ENCODE peak calls at places on chromosomes 4 and X, in eight cellular contexts. One of them, this sample, is unnamed.

GRCh38 chr4:26197018-26197779 is 123.6 kb upstream of the RBPJ start:
- DNase-seq in tibial artery: no peak
- DNase-seq in heart left ventricle: no peak
- DNase-seq in transverse colon: peak
- DNase-seq in epithelial cell of proximal tubule: peak
- DNase-seq in foreskin fibroblast: peak
- DNase-seq in WERI-Rb-1: no peak
- DNase-seq in CD8-positive, alpha-beta memory T cell: peak
- DNase-seq in this sample: no peak

GRCh38 chr4:56728512-56728911 is 47.4 kb upstream of the HOPX start:
- DNase-seq in tibial artery: peak
- DNase-seq in heart left ventricle: peak
- DNase-seq in transverse colon: peak
- DNase-seq in epithelial cell of proximal tubule: no peak
- DNase-seq in foreskin fibroblast: peak
- DNase-seq in WERI-Rb-1: no peak
- DNase-seq in CD8-positive, alpha-beta memory T cell: no peak
- DNase-seq in this sample: no peak

GRCh38 chr4:28463184-28463690 is 1602.6 kb downstream of the STIM2 start:
- DNase-seq in tibial artery: no peak
- DNase-seq in heart left ventricle: no peak
- DNase-seq in transverse colon: no peak
- DNase-seq in epithelial cell of proximal tubule: no peak
- DNase-seq in foreskin fibroblast: no peak
- DNase-seq in WERI-Rb-1: no peak
- DNase-seq in CD8-positive, alpha-beta memory T cell: no peak
- DNase-seq in this sample: no peak

GRCh38 chr4:54687887-54688841 is 30.4 kb downstream of the KIT start:
- DNase-seq in tibial artery: no peak
- DNase-seq in heart left ventricle: no peak
- DNase-seq in transverse colon: no peak
- DNase-seq in epithelial cell of proximal tubule: no peak
- DNase-seq in foreskin fibroblast: no peak
- DNase-seq in WERI-Rb-1: no peak
- DNase-seq in CD8-positive, alpha-beta memory T cell: no peak
- DNase-seq in this sample: no peak

GRCh38 chr4:38013461-38014366 is 53.5 kb downstream of the PTTG2 start:
- DNase-seq in tibial artery: peak
- DNase-seq in heart left ventricle: peak
- DNase-seq in transverse colon: no peak
- DNase-seq in epithelial cell of proximal tubule: no peak
- DNase-seq in foreskin fibroblast: no peak
- DNase-seq in WERI-Rb-1: no peak
- DNase-seq in CD8-positive, alpha-beta memory T cell: no peak
- DNase-seq in this sample: no peak

GRCh38 chr4:56979674-56980073 is 978 bp downstream of the POLR2B start:
- DNase-seq in tibial artery: no peak
- DNase-seq in heart left ventricle: no peak
- DNase-seq in transverse colon: peak
- DNase-seq in epithelial cell of proximal tubule: no peak
- DNase-seq in foreskin fibroblast: no peak
- DNase-seq in WERI-Rb-1: peak
- DNase-seq in CD8-positive, alpha-beta memory T cell: peak
- DNase-seq in this sample: peak

GRCh38 chr4:166460769-166461550 is 587.9 kb downstream of the TLL1 start:
- DNase-seq in tibial artery: no peak
- DNase-seq in heart left ventricle: no peak
- DNase-seq in transverse colon: no peak
- DNase-seq in epithelial cell of proximal tubule: no peak
- DNase-seq in foreskin fibroblast: peak
- DNase-seq in WERI-Rb-1: no peak
- DNase-seq in CD8-positive, alpha-beta memory T cell: no peak
- DNase-seq in this sample: no peak

GRCh38 chrX:30612250-30612655 is 34.7 kb upstream of the TASL start:
- DNase-seq in tibial artery: no peak
- DNase-seq in heart left ventricle: no peak
- DNase-seq in transverse colon: no peak
- DNase-seq in epithelial cell of proximal tubule: no peak
- DNase-seq in foreskin fibroblast: no peak
- DNase-seq in WERI-Rb-1: no peak
- DNase-seq in CD8-positive, alpha-beta memory T cell: no peak
- DNase-seq in this sample: no peak

GRCh38 chr4:145795535-145795934 is 115.6 kb downstream of the C4orf51 start:
- DNase-seq in tibial artery: no peak
- DNase-seq in heart left ventricle: no peak
- DNase-seq in transverse colon: no peak
- DNase-seq in epithelial cell of proximal tubule: no peak
- DNase-seq in foreskin fibroblast: no peak
- DNase-seq in WERI-Rb-1: no peak
- DNase-seq in CD8-positive, alpha-beta memory T cell: no peak
- DNase-seq in this sample: no peak

GRCh38 chr4:29467044-29467717 is 1253.0 kb upstream of the PCDH7 start:
- DNase-seq in tibial artery: no peak
- DNase-seq in heart left ventricle: no peak
- DNase-seq in transverse colon: no peak
- DNase-seq in epithelial cell of proximal tubule: no peak
- DNase-seq in foreskin fibroblast: no peak
- DNase-seq in WERI-Rb-1: no peak
- DNase-seq in CD8-positive, alpha-beta memory T cell: no peak
- DNase-seq in this sample: no peak

GRCh38 chr4:10879411-10880110 is 195.0 kb upstream of the CLNK start:
- DNase-seq in tibial artery: no peak
- DNase-seq in heart left ventricle: no peak
- DNase-seq in transverse colon: no peak
- DNase-seq in epithelial cell of proximal tubule: no peak
- DNase-seq in foreskin fibroblast: peak
- DNase-seq in WERI-Rb-1: no peak
- DNase-seq in CD8-positive, alpha-beta memory T cell: no peak
- DNase-seq in this sample: no peak

GRCh38 chrX:103877571-103877970 is 45.5 kb upstream of the RAB9B start:
- DNase-seq in tibial artery: no peak
- DNase-seq in heart left ventricle: no peak
- DNase-seq in transverse colon: no peak
- DNase-seq in epithelial cell of proximal tubule: no peak
- DNase-seq in foreskin fibroblast: no peak
- DNase-seq in WERI-Rb-1: no peak
- DNase-seq in CD8-positive, alpha-beta memory T cell: no peak
- DNase-seq in this sample: no peak

GRCh38 chr4:138741778-138742377 is 273.7 kb upstream of the NOCT start:
- DNase-seq in tibial artery: no peak
- DNase-seq in heart left ventricle: no peak
- DNase-seq in transverse colon: no peak
- DNase-seq in epithelial cell of proximal tubule: no peak
- DNase-seq in foreskin fibroblast: no peak
- DNase-seq in WERI-Rb-1: no peak
- DNase-seq in CD8-positive, alpha-beta memory T cell: no peak
- DNase-seq in this sample: no peak

GRCh38 chr4:167826281-167826680 is 266.1 kb upstream of the ANXA10 start:
- DNase-seq in tibial artery: no peak
- DNase-seq in heart left ventricle: no peak
- DNase-seq in transverse colon: no peak
- DNase-seq in epithelial cell of proximal tubule: peak
- DNase-seq in foreskin fibroblast: peak
- DNase-seq in WERI-Rb-1: no peak
- DNase-seq in CD8-positive, alpha-beta memory T cell: no peak
- DNase-seq in this sample: no peak

GRCh38 chrX:21745756-21746155 is 12.2 kb downstream of the SMPX start:
- DNase-seq in tibial artery: peak
- DNase-seq in heart left ventricle: no peak
- DNase-seq in transverse colon: peak
- DNase-seq in epithelial cell of proximal tubule: no peak
- DNase-seq in foreskin fibroblast: no peak
- DNase-seq in WERI-Rb-1: peak
- DNase-seq in CD8-positive, alpha-beta memory T cell: peak
- DNase-seq in this sample: peak

GRCh38 chrX:31223817-31224216 is 152.0 kb upstream of the FTHL17 start:
- DNase-seq in tibial artery: no peak
- DNase-seq in heart left ventricle: no peak
- DNase-seq in transverse colon: no peak
- DNase-seq in epithelial cell of proximal tubule: no peak
- DNase-seq in foreskin fibroblast: peak
- DNase-seq in WERI-Rb-1: no peak
- DNase-seq in CD8-positive, alpha-beta memory T cell: no peak
- DNase-seq in this sample: no peak

GRCh38 chr4:94649381-94650128 is 108.2 kb upstream of the BMPR1B start:
- DNase-seq in tibial artery: no peak
- DNase-seq in heart left ventricle: no peak
- DNase-seq in transverse colon: no peak
- DNase-seq in epithelial cell of proximal tubule: no peak
- DNase-seq in foreskin fibroblast: peak
- DNase-seq in WERI-Rb-1: no peak
- DNase-seq in CD8-positive, alpha-beta memory T cell: no peak
- DNase-seq in this sample: no peak

GRCh38 chrX:131861088-131861787 is 161.9 kb upstream of the STK26 start:
- DNase-seq in tibial artery: no peak
- DNase-seq in heart left ventricle: no peak
- DNase-seq in transverse colon: no peak
- DNase-seq in epithelial cell of proximal tubule: no peak
- DNase-seq in foreskin fibroblast: no peak
- DNase-seq in WERI-Rb-1: no peak
- DNase-seq in CD8-positive, alpha-beta memory T cell: no peak
- DNase-seq in this sample: no peak

GRCh38 chr4:120723105-120723504 is 199.4 kb downstream of the PRDM5 start:
- DNase-seq in tibial artery: no peak
- DNase-seq in heart left ventricle: no peak
- DNase-seq in transverse colon: no peak
- DNase-seq in epithelial cell of proximal tubule: no peak
- DNase-seq in foreskin fibroblast: no peak
- DNase-seq in WERI-Rb-1: no peak
- DNase-seq in CD8-positive, alpha-beta memory T cell: no peak
- DNase-seq in this sample: peak

GRCh38 chr4:14529653-14530052 is 472.6 kb upstream of the CPEB2 start:
- DNase-seq in tibial artery: no peak
- DNase-seq in heart left ventricle: no peak
- DNase-seq in transverse colon: no peak
- DNase-seq in epithelial cell of proximal tubule: no peak
- DNase-seq in foreskin fibroblast: no peak
- DNase-seq in WERI-Rb-1: peak
- DNase-seq in CD8-positive, alpha-beta memory T cell: no peak
- DNase-seq in this sample: peak

DNA sequence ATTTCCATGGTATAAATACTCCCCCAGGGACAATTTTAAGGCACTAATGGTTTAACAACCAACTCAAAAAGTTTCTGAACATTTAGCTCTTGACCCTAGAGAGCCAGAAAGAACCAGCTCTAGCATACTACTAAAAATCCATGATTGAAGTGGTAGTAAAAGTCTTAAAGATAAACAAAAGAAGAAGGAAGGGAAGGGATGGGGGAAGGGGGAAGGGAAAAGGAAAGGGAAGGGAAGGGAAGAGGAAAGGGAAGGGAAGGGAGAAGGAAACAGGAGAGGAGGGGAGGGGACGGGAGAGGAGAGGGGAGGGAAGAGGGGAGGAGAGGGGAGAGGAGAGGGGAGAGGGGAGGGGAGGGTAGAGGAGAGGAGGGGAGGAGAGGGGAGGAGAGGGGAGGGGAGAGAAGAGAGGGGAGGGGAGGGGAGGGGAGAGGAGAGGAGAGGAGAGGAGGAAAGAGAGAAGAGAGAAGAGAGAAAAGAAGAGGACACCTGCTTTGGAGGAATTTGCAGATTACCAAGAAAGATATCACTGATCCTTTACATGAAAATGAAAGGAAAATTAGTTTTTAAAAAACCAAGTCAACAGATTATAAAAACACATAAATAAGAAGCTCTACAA is 26.4 kb upstream of the FAM241A start:
- DNase-seq in tibial artery: no peak
- DNase-seq in heart left ventricle: no peak
- DNase-seq in transverse colon: no peak
- DNase-seq in epithelial cell of proximal tubule: no peak
- DNase-seq in foreskin fibroblast: no peak
- DNase-seq in WERI-Rb-1: no peak
- DNase-seq in CD8-positive, alpha-beta memory T cell: no peak
- DNase-seq in this sample: no peak
- H3K4me3 ChIP-seq in tibial artery: no peak
- H3K4me3 ChIP-seq in heart left ventricle: no peak
- H3K4me3 ChIP-seq in transverse colon: no peak
- H3K4me3 ChIP-seq in epithelial cell of proximal tubule: no peak
- H3K4me3 ChIP-seq in foreskin fibroblast: no peak
- H3K4me3 ChIP-seq in WERI-Rb-1: no peak
- H3K4me3 ChIP-seq in CD8-positive, alpha-beta memory T cell: no peak
- H3K4me3 ChIP-seq in this sample: no peak

DNA sequence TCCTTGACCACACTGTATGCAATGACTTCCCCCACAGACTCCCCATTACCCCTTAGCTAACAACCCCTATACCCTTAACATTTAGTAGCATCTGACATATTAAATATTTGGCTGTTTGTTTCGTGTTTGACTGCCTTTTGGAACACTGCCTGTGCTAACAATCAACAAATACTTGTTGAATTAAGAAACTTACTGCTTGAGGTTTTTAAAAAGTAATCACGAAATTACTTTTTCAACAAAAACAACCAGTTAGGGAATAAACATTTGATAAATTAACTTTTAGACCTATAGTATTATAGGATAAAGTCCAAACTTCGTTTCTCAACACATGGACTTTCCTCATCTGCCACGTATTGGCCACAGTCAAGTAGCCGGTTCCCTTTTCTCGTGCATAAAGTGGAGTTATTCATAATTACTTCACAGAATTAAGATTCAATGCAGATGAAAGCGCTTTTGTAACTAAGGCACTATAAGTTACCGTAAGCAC is 555 bp upstream of the ELMOD2 start:
- DNase-seq in tibial artery: no peak
- DNase-seq in heart left ventricle: no peak
- DNase-seq in transverse colon: no peak
- DNase-seq in epithelial cell of proximal tubule: no peak
- DNase-seq in foreskin fibroblast: no peak
- DNase-seq in WERI-Rb-1: no peak
- DNase-seq in CD8-positive, alpha-beta memory T cell: peak
- DNase-seq in this sample: no peak
- H3K4me3 ChIP-seq in tibial artery: peak
- H3K4me3 ChIP-seq in heart left ventricle: peak
- H3K4me3 ChIP-seq in transverse colon: peak
- H3K4me3 ChIP-seq in epithelial cell of proximal tubule: peak
- H3K4me3 ChIP-seq in foreskin fibroblast: peak
- H3K4me3 ChIP-seq in WERI-Rb-1: peak
- H3K4me3 ChIP-seq in CD8-positive, alpha-beta memory T cell: peak
- H3K4me3 ChIP-seq in this sample: no peak

DNA sequence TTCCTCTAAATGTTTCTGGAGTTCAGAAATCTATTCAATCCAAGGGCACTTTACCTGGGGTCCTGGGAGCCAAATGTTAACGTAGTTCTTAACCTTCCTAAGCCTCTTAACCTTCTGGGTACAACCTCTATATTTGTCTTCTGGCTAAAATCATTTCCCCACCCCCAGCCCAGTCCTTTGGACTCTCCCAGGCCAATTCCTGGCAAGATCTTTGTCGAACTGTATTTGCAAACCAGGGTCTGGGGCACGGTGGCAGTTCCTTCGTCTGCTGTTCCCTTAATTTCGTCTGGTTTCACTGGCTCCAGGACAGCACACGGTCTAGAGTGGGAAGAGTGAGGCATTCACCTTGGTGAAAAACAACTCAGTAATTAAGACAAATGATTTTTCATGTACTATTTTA is 811 bp upstream of the SLC25A5 start:
- DNase-seq in tibial artery: no peak
- DNase-seq in heart left ventricle: no peak
- DNase-seq in transverse colon: no peak
- DNase-seq in epithelial cell of proximal tubule: no peak
- DNase-seq in foreskin fibroblast: no peak
- DNase-seq in WERI-Rb-1: no peak
- DNase-seq in CD8-positive, alpha-beta memory T cell: no peak
- DNase-seq in this sample: no peak
- H3K4me3 ChIP-seq in tibial artery: no peak
- H3K4me3 ChIP-seq in heart left ventricle: peak
- H3K4me3 ChIP-seq in transverse colon: no peak
- H3K4me3 ChIP-seq in epithelial cell of proximal tubule: peak
- H3K4me3 ChIP-seq in foreskin fibroblast: no peak
- H3K4me3 ChIP-seq in WERI-Rb-1: no peak
- H3K4me3 ChIP-seq in CD8-positive, alpha-beta memory T cell: no peak
- H3K4me3 ChIP-seq in this sample: no peak

GRCh38 chrX:98407526-98408049 is 1523.9 kb downstream of the RPA4 start:
- DNase-seq in tibial artery: no peak
- DNase-seq in heart left ventricle: no peak
- DNase-seq in transverse colon: no peak
- DNase-seq in epithelial cell of proximal tubule: no peak
- DNase-seq in foreskin fibroblast: no peak
- DNase-seq in WERI-Rb-1: no peak
- DNase-seq in CD8-positive, alpha-beta memory T cell: no peak
- DNase-seq in this sample: no peak
- H3K4me3 ChIP-seq in tibial artery: no peak
- H3K4me3 ChIP-seq in heart left ventricle: no peak
- H3K4me3 ChIP-seq in transverse colon: no peak
- H3K4me3 ChIP-seq in epithelial cell of proximal tubule: no peak
- H3K4me3 ChIP-seq in foreskin fibroblast: no peak
- H3K4me3 ChIP-seq in WERI-Rb-1: no peak
- H3K4me3 ChIP-seq in CD8-positive, alpha-beta memory T cell: no peak
- H3K4me3 ChIP-seq in this sample: no peak

This sample was measured in neural progenitor cell.